ENCODE peak calls at places on chromosomes 16 and 17, in eight cellular contexts. One of them, this sample, is unnamed.
A peak's percentile ranks its signal among the peaks of the same experiment; 100 is the strongest.

GRCh38 chr16:20901441-20902112 is 1.0 kb downstream of the LYRM1 start:
- DNase-seq in upper lobe of right lung: peak; percentile 82
- DNase-seq in SK-N-DZ: peak; percentile 77
- DNase-seq in RPMI8226: peak; percentile 48
- DNase-seq in HCT116: no peak
- DNase-seq in T follicular helper cell: no peak
- DNase-seq in H7: peak; percentile 57
- DNase-seq in AG09309: no peak
- DNase-seq in this sample: no peak

GRCh38 chr16:7497667-7498066 is 165.0 kb downstream of the RBFOX1 start:
- DNase-seq in upper lobe of right lung: no peak
- DNase-seq in SK-N-DZ: no peak
- DNase-seq in RPMI8226: no peak
- DNase-seq in HCT116: no peak
- DNase-seq in T follicular helper cell: no peak
- DNase-seq in H7: no peak
- DNase-seq in AG09309: no peak
- DNase-seq in this sample: no peak

GRCh38 chr17:33284022-33284421 is 9.1 kb downstream of the ASIC2 start:
- DNase-seq in upper lobe of right lung: no peak
- DNase-seq in SK-N-DZ: no peak
- DNase-seq in RPMI8226: no peak
- DNase-seq in HCT116: no peak
- DNase-seq in T follicular helper cell: no peak
- DNase-seq in H7: no peak
- DNase-seq in AG09309: no peak
- DNase-seq in this sample: no peak

GRCh38 chr17:60601443-60602384 is 1.7 kb downstream of the PPM1D start:
- DNase-seq in upper lobe of right lung: no peak
- DNase-seq in SK-N-DZ: peak; percentile 76
- DNase-seq in RPMI8226: peak; percentile 80
- DNase-seq in HCT116: peak; percentile 60
- DNase-seq in T follicular helper cell: peak; percentile 8
- DNase-seq in H7: peak; percentile 72
- DNase-seq in AG09309: peak; percentile 32
- DNase-seq in this sample: no peak

GRCh38 chr17:58020401-58020800 is 13.4 kb upstream of the SRSF1 start:
- DNase-seq in upper lobe of right lung: no peak
- DNase-seq in SK-N-DZ: no peak
- DNase-seq in RPMI8226: no peak
- DNase-seq in HCT116: no peak
- DNase-seq in T follicular helper cell: no peak
- DNase-seq in H7: no peak
- DNase-seq in AG09309: no peak
- DNase-seq in this sample: no peak

GRCh38 chr16:46855389-46855788 is 24.4 kb upstream of the C16orf87 start:
- DNase-seq in upper lobe of right lung: no peak
- DNase-seq in SK-N-DZ: no peak
- DNase-seq in RPMI8226: no peak
- DNase-seq in HCT116: no peak
- DNase-seq in T follicular helper cell: no peak
- DNase-seq in H7: no peak
- DNase-seq in AG09309: no peak
- DNase-seq in this sample: no peak

GRCh38 chr17:51435641-51436091 is 175.3 kb downstream of the UTP18 start:
- DNase-seq in upper lobe of right lung: peak; percentile 69
- DNase-seq in SK-N-DZ: peak; percentile 50
- DNase-seq in RPMI8226: peak; percentile 58
- DNase-seq in HCT116: peak; percentile 85
- DNase-seq in T follicular helper cell: no peak
- DNase-seq in H7: peak; percentile 59
- DNase-seq in AG09309: no peak
- DNase-seq in this sample: no peak

GRCh38 chr17:40399185-40399584 is 18.5 kb downstream of the TOP2A start:
- DNase-seq in upper lobe of right lung: no peak
- DNase-seq in SK-N-DZ: peak; percentile 64
- DNase-seq in RPMI8226: peak; percentile 54
- DNase-seq in HCT116: peak; percentile 32
- DNase-seq in T follicular helper cell: no peak
- DNase-seq in H7: peak; percentile 47
- DNase-seq in AG09309: peak; percentile 32
- DNase-seq in this sample: no peak

GRCh38 chr17:67717192-67717623 is 528 bp upstream of the NOL11 start:
- DNase-seq in upper lobe of right lung: no peak
- DNase-seq in SK-N-DZ: no peak
- DNase-seq in RPMI8226: no peak
- DNase-seq in HCT116: peak; percentile 6
- DNase-seq in T follicular helper cell: no peak
- DNase-seq in H7: no peak
- DNase-seq in AG09309: no peak
- DNase-seq in this sample: no peak

GRCh38 chr16:57262841-57263584 is 18.0 kb downstream of the ARL2BP start:
- DNase-seq in upper lobe of right lung: peak; percentile 61
- DNase-seq in SK-N-DZ: peak; percentile 44
- DNase-seq in RPMI8226: no peak
- DNase-seq in HCT116: no peak
- DNase-seq in T follicular helper cell: no peak
- DNase-seq in H7: peak; percentile 40
- DNase-seq in AG09309: no peak
- DNase-seq in this sample: no peak

GRCh38 chr17:63446218-63446980 is at the start of gene CYB561:
- DNase-seq in upper lobe of right lung: peak; percentile 94
- DNase-seq in SK-N-DZ: no peak
- DNase-seq in RPMI8226: peak; percentile 84
- DNase-seq in HCT116: peak; percentile 46
- DNase-seq in T follicular helper cell: peak; percentile 43
- DNase-seq in H7: peak; percentile 98
- DNase-seq in AG09309: no peak
- DNase-seq in this sample: peak; percentile 68

GRCh38 chr17:71111945-71112344 is 942.6 kb downstream of the KCNJ2 start:
- DNase-seq in upper lobe of right lung: no peak
- DNase-seq in SK-N-DZ: no peak
- DNase-seq in RPMI8226: no peak
- DNase-seq in HCT116: no peak
- DNase-seq in T follicular helper cell: no peak
- DNase-seq in H7: no peak
- DNase-seq in AG09309: no peak
- DNase-seq in this sample: no peak

GRCh38 chr17:50856431-50856830 is 9.7 kb downstream of the TOB1 start:
- DNase-seq in upper lobe of right lung: no peak
- DNase-seq in SK-N-DZ: no peak
- DNase-seq in RPMI8226: no peak
- DNase-seq in HCT116: no peak
- DNase-seq in T follicular helper cell: no peak
- DNase-seq in H7: peak; percentile 2
- DNase-seq in AG09309: no peak
- DNase-seq in this sample: no peak

GRCh38 chr16:85210423-85211169 is 98.3 kb upstream of the CIBAR2 start:
- DNase-seq in upper lobe of right lung: no peak
- DNase-seq in SK-N-DZ: no peak
- DNase-seq in RPMI8226: peak; percentile 33
- DNase-seq in HCT116: no peak
- DNase-seq in T follicular helper cell: no peak
- DNase-seq in H7: no peak
- DNase-seq in AG09309: no peak
- DNase-seq in this sample: no peak

GRCh38 chr17:7992924-7993323 is 9.5 kb upstream of the GUCY2D start:
- DNase-seq in upper lobe of right lung: no peak
- DNase-seq in SK-N-DZ: no peak
- DNase-seq in RPMI8226: no peak
- DNase-seq in HCT116: no peak
- DNase-seq in T follicular helper cell: no peak
- DNase-seq in H7: no peak
- DNase-seq in AG09309: no peak
- DNase-seq in this sample: no peak

GRCh38 chr16:57610611-57611010 is 17.8 kb upstream of the ADGRG1 start:
- DNase-seq in upper lobe of right lung: peak; percentile 40
- DNase-seq in SK-N-DZ: no peak
- DNase-seq in RPMI8226: no peak
- DNase-seq in HCT116: no peak
- DNase-seq in T follicular helper cell: no peak
- DNase-seq in H7: no peak
- DNase-seq in AG09309: no peak
- DNase-seq in this sample: no peak

GRCh38 chr16:55437627-55438026 is 41.4 kb upstream of the MMP2 start:
- DNase-seq in upper lobe of right lung: no peak
- DNase-seq in SK-N-DZ: no peak
- DNase-seq in RPMI8226: no peak
- DNase-seq in HCT116: no peak
- DNase-seq in T follicular helper cell: no peak
- DNase-seq in H7: no peak
- DNase-seq in AG09309: peak; percentile 63
- DNase-seq in this sample: no peak

GRCh38 chr16:67278773-67279295 is 498 bp upstream of the PLEKHG4 start:
- DNase-seq in upper lobe of right lung: no peak
- DNase-seq in SK-N-DZ: peak; percentile 36
- DNase-seq in RPMI8226: peak; percentile 70
- DNase-seq in HCT116: no peak
- DNase-seq in T follicular helper cell: peak; percentile 20
- DNase-seq in H7: peak; percentile 84
- DNase-seq in AG09309: no peak
- DNase-seq in this sample: peak; percentile 13

GRCh38 chr17:51630101-51630671 is 369.8 kb downstream of the UTP18 start:
- DNase-seq in upper lobe of right lung: no peak
- DNase-seq in SK-N-DZ: no peak
- DNase-seq in RPMI8226: no peak
- DNase-seq in HCT116: no peak
- DNase-seq in T follicular helper cell: no peak
- DNase-seq in H7: no peak
- DNase-seq in AG09309: no peak
- DNase-seq in this sample: no peak

GRCh38 chr17:3049705-3050295 is 13.6 kb downstream of the OR1D5 start:
- DNase-seq in upper lobe of right lung: no peak
- DNase-seq in SK-N-DZ: no peak
- DNase-seq in RPMI8226: no peak
- DNase-seq in HCT116: no peak
- DNase-seq in T follicular helper cell: no peak
- DNase-seq in H7: no peak
- DNase-seq in AG09309: no peak
- DNase-seq in this sample: no peak

GRCh38 chr16:6279261-6279660 is 1053.4 kb upstream of the RBFOX1 start:
- DNase-seq in upper lobe of right lung: no peak
- DNase-seq in SK-N-DZ: no peak
- DNase-seq in RPMI8226: no peak
- DNase-seq in HCT116: no peak
- DNase-seq in T follicular helper cell: no peak
- DNase-seq in H7: no peak
- DNase-seq in AG09309: no peak
- DNase-seq in this sample: no peak

This sample was measured in activated T-helper 9 cell treated with anti-CD3 and anti-CD28 coated beads, Interleukin-2, amount 50 U/mL, for 16 hours.